ENCODE peak calls at places on chromosomes 11 and 22, in five cellular contexts. D is stomach, O is transverse colon, U is A549, M is ovary. L is an unnamed sample.

GRCh38 chr11:106062592-106062949 is 14.6 kb downstream of the KBTBD3 start:
- DNase-seq in D (no peak), U (no peak), O (no peak), M (no peak), L (no peak)

GRCh38 chr22:43911351-43911750 is 12.3 kb upstream of the PNPLA3 start:
- DNase-seq in D (no peak), O (no peak), U (no peak), M (no peak), L (no peak)

GRCh38 chr11:130478204-130478701 is 29.8 kb downstream of the ADAMTS15 start:
- DNase-seq in O (peak), D (peak), M (peak), U (peak), L (peak)

GRCh38 chr22:42303304-42304020 is 33.0 kb upstream of the TCF20 start:
- DNase-seq in D (no peak), U (no peak), O (peak), M (no peak), L (no peak)

GRCh38 chr11:20612416-20612815 is 13.0 kb downstream of the SLC6A5 start:
- DNase-seq in U (no peak), D (no peak), M (no peak), O (no peak), L (no peak)

GRCh38 chr11:36292311-36292722 is 3.1 kb upstream of the COMMD9 start:
- DNase-seq in U (peak), D (no peak), M (no peak), O (no peak), L (no peak)

GRCh38 chr11:105619556-105619955 is 9.7 kb downstream of the GRIA4 start:
- DNase-seq in O (no peak), D (no peak), M (no peak), U (no peak), L (no peak)

GRCh38 chr11:95255523-95256165 is 24.6 kb upstream of the SESN3 start:
- DNase-seq in U (no peak), M (no peak), O (no peak), D (no peak), L (no peak)

GRCh38 chr11:58726594-58727414 is 4.9 kb downstream of the GLYAT start:
- DNase-seq in D (no peak), U (no peak), M (no peak), O (no peak), L (no peak)

GRCh38 chr22:36829370-36830002 is 12.7 kb upstream of the PVALB start:
- DNase-seq in M (no peak), O (no peak), U (no peak), D (no peak), L (no peak)

GRCh38 chr11:8934735-8935478 is 2.2 kb upstream of the C11orf16 start:
- DNase-seq in O (no peak), M (no peak), D (no peak), U (peak), L (no peak)

GRCh38 chr22:40070701-40071100 is 75.9 kb downstream of the FAM83F start:
- DNase-seq in D (no peak), O (no peak), U (no peak), M (no peak), L (no peak)

GRCh38 chr22:35930933-35931332 is 97.7 kb downstream of the RBFOX2 start:
- DNase-seq in D (no peak), U (peak), M (no peak), O (no peak), L (peak)

GRCh38 chr11:79006854-79007253 is 432.2 kb upstream of the NARS2 start:
- DNase-seq in M (no peak), O (no peak), D (no peak), U (no peak), L (no peak)

GRCh38 chr22:32628626-32629587 is 154.3 kb downstream of the FBXO7 start:
- DNase-seq in M (no peak), D (no peak), U (no peak), O (no peak), L (no peak)

GRCh38 chr22:24146190-24146616 is 35.1 kb upstream of the SUSD2 start:
- DNase-seq in O (peak), U (peak), M (peak), D (peak), L (peak)

GRCh38 chr22:28025866-28026575 is 107.0 kb upstream of the PITPNB start:
- DNase-seq in O (no peak), M (no peak), U (no peak), D (peak), L (no peak)

GRCh38 chr22:23060612-23061400 is 9.5 kb upstream of the GNAZ start:
- DNase-seq in M (no peak), O (no peak), U (no peak), D (peak), L (no peak)

GRCh38 chr22:50544746-50545253 is 899 bp upstream of the KLHDC7B start:
- DNase-seq in D (peak), U (no peak), O (peak), M (no peak), L (no peak)

GRCh38 chr11:24093410-24093809 is 403.4 kb upstream of the LUZP2 start:
- DNase-seq in D (no peak), M (no peak), U (no peak), O (no peak), L (no peak)

GRCh38 chr22:29427176-29427760 is 11.1 kb upstream of the RFPL1 start:
- DNase-seq in M (no peak), O (no peak), D (no peak), U (no peak), L (no peak)

GRCh38 chr11:113994077-113994954 is 19.4 kb downstream of the HTR3A start:
- DNase-seq in U (no peak), D (peak), O (no peak), M (no peak), L (no peak)

GRCh38 chr11:118870396-118871343 is 13.0 kb upstream of the CXCR5 start:
- DNase-seq in M (peak), D (no peak), O (peak), U (no peak), L (peak)

GRCh38 chr22:27461470-27461869 is 340.1 kb downstream of the MN1 start:
- DNase-seq in O (no peak), M (no peak), U (peak), D (no peak), L (no peak)

GRCh38 chr22:25623310-25623734 is 58.8 kb downstream of the GRK3 start:
- DNase-seq in O (no peak), D (no peak), U (no peak), M (no peak), L (no peak)

GRCh38 chr11:96960926-96961325 is 571.1 kb downstream of the JRKL start:
- DNase-seq in M (no peak), O (no peak), U (no peak), D (no peak), L (no peak)

GRCh38 chr11:60265373-60266214 is 14.9 kb upstream of the MS4A4A start:
- DNase-seq in D (no peak), O (no peak), M (no peak), U (peak), L (peak)

GRCh38 chr11:104907521-104908185 is 9.4 kb upstream of the CASP12 start:
- DNase-seq in D (no peak), M (no peak), U (no peak), O (no peak), L (no peak)

GRCh38 chr22:44394246-44395115 is 81.7 kb upstream of the SHISAL1 start:
- DNase-seq in U (no peak), M (peak), D (no peak), O (no peak), L (no peak)

GRCh38 chr11:134036484-134037092 is 32.3 kb upstream of the JAM3 start:
- DNase-seq in M (no peak), O (no peak), U (no peak), D (no peak), L (no peak)

GRCh38 chr11:43933608-43934358 is 8.7 kb upstream of the C11orf96 start:
- DNase-seq in D (no peak), M (peak), U (no peak), O (no peak), L (no peak)

GRCh38 chr11:45872513-45873356 is 12.7 kb upstream of the MAPK8IP1 start:
- DNase-seq in D (peak), O (no peak), M (no peak), U (peak), L (no peak)

GRCh38 chr22:25546751-25547150 is 17.7 kb upstream of the GRK3 start:
- DNase-seq in M (no peak), O (no peak), U (no peak), D (no peak), L (no peak)

GRCh38 chr22:27150530-27150909 is 493.1 kb downstream of the MIAT start:
- DNase-seq in U (no peak), D (no peak), M (no peak), O (no peak), L (no peak)

GRCh38 chr11:47394322-47395224 is 13.8 kb upstream of the SLC39A13 start:
- DNase-seq in U (no peak), O (peak), D (peak), M (no peak), L (no peak)

GRCh38 chr11:100445231-100445735 is 241.8 kb upstream of the ARHGAP42 start:
- DNase-seq in D (peak), U (no peak), M (no peak), O (no peak), L (no peak)

GRCh38 chr11:124946735-124947141 is 7.3 kb upstream of the CCDC15 start:
- DNase-seq in O (no peak), D (no peak), M (no peak), U (no peak), L (no peak)

GRCh38 chr22:38244106-38244505 is 28.7 kb downstream of the TMEM184B start:
- DNase-seq in O (no peak), D (no peak), M (no peak), U (no peak), L (no peak)

GRCh38 chr11:69187540-69188065 is 31.9 kb downstream of the SMIM38 start:
- DNase-seq in U (no peak), D (no peak), M (no peak), O (no peak), L (no peak)

GRCh38 chr11:71169328-71169727 is 83.0 kb downstream of the SHANK2 start:
- DNase-seq in M (no peak), O (no peak), U (no peak), D (no peak), L (no peak)
- H3K4me3 ChIP-seq in M (no peak), O (no peak), U (no peak), D (no peak), L (no peak)

GRCh38 chr11:83073248-83073647 is 1.6 kb upstream of the RAB30 start:
- DNase-seq in D (no peak), O (no peak), U (no peak), M (no peak), L (no peak)

GRCh38 chr11:83070044-83070877 is 1.4 kb downstream of the RAB30 start:
- DNase-seq in D (no peak), O (no peak), M (no peak), U (peak), L (no peak)

GRCh38 chr11:83072689-83073242 is 1.1 kb upstream of the RAB30 start:
- DNase-seq in U (no peak), M (no peak), O (no peak), D (no peak), L (no peak)

GRCh38 chr11:83070878-83071640 is 638 bp downstream of the RAB30 start:
- DNase-seq in U (no peak), D (no peak), M (peak), O (peak), L (peak)

DNA sequence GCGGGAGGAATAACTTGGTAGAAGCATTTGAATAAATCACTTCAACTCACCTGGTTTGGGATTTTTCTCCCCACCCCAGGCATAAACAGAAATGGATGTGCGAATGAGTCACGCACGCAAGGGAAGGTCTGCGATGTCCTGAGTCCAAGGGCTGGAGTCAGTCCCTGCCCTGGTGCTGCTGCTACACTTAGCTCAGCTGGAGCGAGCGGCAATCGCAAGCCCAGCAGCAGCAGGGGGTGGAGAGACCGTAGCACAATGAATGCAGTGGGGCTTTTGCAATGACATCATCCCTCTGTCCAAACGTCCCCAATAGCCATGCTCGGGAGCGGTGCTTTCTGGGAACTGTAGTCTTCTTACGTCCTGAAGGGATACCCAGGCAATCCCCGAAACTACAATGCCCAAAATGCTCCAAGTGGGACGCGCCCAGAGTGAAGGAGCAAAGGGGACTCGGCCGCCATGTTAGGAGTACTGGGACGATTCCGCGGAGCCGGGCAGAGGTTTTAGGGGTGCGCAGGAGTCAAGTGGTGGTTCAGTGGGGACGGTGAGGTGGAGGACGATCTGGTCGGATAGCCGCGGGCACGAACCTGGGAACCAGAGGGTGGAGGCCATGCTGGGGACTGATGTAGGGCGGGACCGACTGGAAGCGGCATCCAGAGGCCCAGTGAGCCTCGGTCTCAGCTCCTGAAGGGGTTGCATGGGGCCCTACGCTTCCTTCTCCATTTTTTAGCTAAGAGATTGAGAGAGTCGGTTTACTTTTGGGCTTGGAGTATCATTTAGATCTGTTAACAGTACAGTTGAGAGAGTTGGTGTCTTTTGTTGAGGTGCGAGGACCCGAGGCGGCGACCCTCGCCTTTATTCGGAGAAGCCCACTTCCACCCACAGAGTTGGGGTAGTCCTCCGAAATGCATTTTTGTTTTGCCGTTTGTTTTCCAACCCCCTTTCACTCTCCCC is at the start of gene RAB30:
- DNase-seq in M (peak), O (peak), U (peak), D (peak), L (peak)
- TF ChIP-seq EP300 in M (peak), O (no peak), U (no peak), D (no peak), L (peak)

GRCh38 chr11:93741882-93742226 is 382 bp downstream of the C11orf54 start:
- DNase-seq in D (peak), M (no peak), O (peak), U (peak), L (peak)

GRCh38 chr11:93740802-93741093 is 547 bp downstream of the TAF1D start:
- DNase-seq in O (peak), D (peak), M (peak), U (peak), L (peak)

GRCh38 chr11:93743316-93743715 is 1.8 kb downstream of the C11orf54 start:
- DNase-seq in D (no peak), O (peak), U (peak), M (peak), L (no peak)

GRCh38 chr11:93740031-93740801 is 1.1 kb downstream of the TAF1D start:
- DNase-seq in D (no peak), O (peak), U (peak), M (no peak), L (no peak)

DNA sequence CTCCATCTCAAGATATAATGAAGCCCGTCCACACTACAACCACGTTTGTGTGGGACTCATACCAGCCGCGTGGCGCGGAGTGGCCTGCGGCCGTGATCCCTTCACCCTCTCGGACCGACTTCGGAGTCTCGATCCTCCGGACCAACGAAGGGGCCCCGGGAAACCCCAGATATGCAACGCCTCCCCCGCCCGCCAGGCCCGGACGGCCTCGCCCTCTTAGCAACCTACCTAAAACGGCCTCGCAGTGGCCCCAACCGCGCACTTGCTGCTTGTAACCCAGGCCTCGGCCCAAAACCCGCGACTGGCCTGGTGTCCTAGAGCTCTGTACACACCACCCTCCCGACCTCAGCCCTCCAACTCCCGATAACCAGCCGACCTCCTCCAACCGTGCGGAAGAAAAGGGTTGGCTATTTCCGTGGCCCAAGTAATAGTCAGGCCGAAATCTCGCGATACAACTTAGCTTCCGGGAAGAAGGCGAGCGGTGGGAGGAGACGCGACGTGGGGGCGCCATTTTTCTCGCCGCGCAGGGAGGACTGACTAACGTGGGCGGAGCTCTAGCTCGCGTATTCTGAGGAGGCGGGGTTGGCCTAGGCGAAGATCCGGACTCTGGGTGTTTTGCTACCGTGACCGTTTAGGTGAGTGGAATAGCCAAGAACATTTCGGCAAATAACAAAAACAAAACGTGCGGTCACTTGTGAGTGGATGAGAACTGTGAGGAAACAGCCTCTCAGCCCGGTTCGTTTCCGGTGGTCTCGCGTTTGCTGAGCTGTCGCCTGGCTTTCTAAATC is at the start of the genes C11orf54 and TAF1D:
- DNase-seq in D (peak), U (peak), M (peak), O (peak), L (peak)
- TF ChIP-seq CTCF in D (no peak), U (no peak), M (peak), O (peak), L (no peak)

GRCh38 chr11:68032003-68032402 is 1.5 kb downstream of the NDUFS8 start:
- DNase-seq in U (no peak), O (no peak), D (no peak), M (no peak), L (no peak)
- H3K4me3 ChIP-seq in U (peak), O (no peak), D (no peak), M (no peak), L (no peak)

GRCh38 chr11:32172771-32173170 is 81.9 kb downstream of the RCN1 start:
- DNase-seq in D (peak), M (no peak), O (no peak), U (no peak), L (no peak)

GRCh38 chr11:32173435-32173834 is 82.6 kb downstream of the RCN1 start:
- DNase-seq in U (peak), M (peak), D (peak), O (peak), L (no peak)

GRCh38 chr11:32178692-32179091 is 87.8 kb downstream of the RCN1 start:
- DNase-seq in U (no peak), O (no peak), D (no peak), M (no peak), L (no peak)

GRCh38 chr11:32173977-32174376 is 83.1 kb downstream of the RCN1 start:
- DNase-seq in O (no peak), D (no peak), M (no peak), U (no peak), L (no peak)

DNA sequence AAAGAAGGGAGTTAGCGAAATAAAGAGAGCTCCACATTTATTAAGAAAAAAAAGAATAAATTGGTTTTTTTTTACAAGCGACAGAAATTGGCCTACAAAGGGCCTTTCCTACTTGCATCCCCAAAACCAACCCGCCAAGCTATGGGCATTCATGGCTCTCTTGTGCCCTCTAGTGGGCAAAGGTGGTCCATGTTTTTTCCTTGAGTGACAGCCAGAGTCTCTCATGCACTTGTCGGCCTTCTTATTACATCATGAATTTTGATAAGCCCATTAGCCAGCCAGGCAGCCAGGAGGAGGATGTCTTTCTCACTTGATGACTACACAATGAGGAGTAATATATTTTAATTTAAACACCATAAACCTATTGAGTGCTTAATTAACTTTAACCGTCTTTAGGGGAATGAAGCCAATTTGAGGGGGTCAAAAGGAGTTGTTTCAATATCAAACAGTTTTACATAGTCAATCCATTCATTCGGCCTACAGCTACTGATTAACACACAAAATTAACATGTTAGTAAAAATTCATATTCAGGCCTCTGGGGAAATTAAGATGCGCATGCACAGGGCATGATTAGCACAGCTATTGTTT is 85.4 kb downstream of the RCN1 start:
- DNase-seq in O (peak), U (peak), M (peak), D (peak), L (peak)
- TF ChIP-seq EP300 in O (no peak), U (no peak), M (no peak), D (no peak), L (no peak)

GRCh38 chr11:65454696-65455456 is 32.3 kb downstream of the NEAT1 start:
- DNase-seq in D (peak), U (peak), O (peak), M (peak), L (peak)
- TF ChIP-seq CTCF in D (no peak), U (peak), O (no peak), M (no peak), L (no peak)

GRCh38 chr11:67027483-67027930 is 4.6 kb downstream of the SYT12 start:
- DNase-seq in U (no peak), O (no peak), D (peak), M (no peak), L (no peak)

GRCh38 chr11:67026941-67027340 is 4.0 kb downstream of the SYT12 start:
- DNase-seq in D (no peak), M (no peak), O (no peak), U (no peak), L (no peak)

GRCh38 chr11:67029146-67029545 is 6.2 kb downstream of the SYT12 start:
- DNase-seq in M (no peak), O (no peak), U (no peak), D (no peak), L (no peak)

GRCh38 chr11:67025750-67026149 is 2.8 kb downstream of the SYT12 start:
- DNase-seq in U (no peak), O (no peak), D (no peak), M (no peak), L (no peak)

GRCh38 chr11:67027943-67028542 is 5.1 kb downstream of the SYT12 start:
- DNase-seq in D (no peak), U (no peak), M (no peak), O (no peak), L (no peak)
- H3K4me3 ChIP-seq in D (no peak), U (no peak), M (no peak), O (no peak), L (no peak)

L was measured in tibial nerve.